ENCODE peak calls at places on chromosomes 7 and 10, in four cellular contexts. One of them, this sample, is unnamed.

GRCh38 chr10:78510566-78511323 is 477.1 kb downstream of the RPS24 start:
- DNase-seq in tibial artery: peak; percentile 59
- DNase-seq in GM12865: no peak
- DNase-seq in neural crest cell: no peak
- DNase-seq in this sample: no peak

GRCh38 chr7:9083837-9084236 is 650.4 kb downstream of the NXPH1 start:
- DNase-seq in neural crest cell: no peak
- DNase-seq in tibial artery: no peak
- DNase-seq in GM12865: peak; percentile 2
- DNase-seq in this sample: no peak

GRCh38 chr7:64744680-64745079 is 49.5 kb upstream of the ZNF138 start:
- DNase-seq in tibial artery: no peak
- DNase-seq in neural crest cell: no peak
- DNase-seq in GM12865: no peak
- DNase-seq in this sample: no peak

GRCh38 chr10:117431160-117431559 is 55.9 kb upstream of the PDZD8 start:
- DNase-seq in GM12865: no peak
- DNase-seq in neural crest cell: no peak
- DNase-seq in tibial artery: no peak
- DNase-seq in this sample: no peak

GRCh38 chr10:43943119-43943824 is 294.6 kb upstream of the ZNF32 start:
- DNase-seq in GM12865: no peak
- DNase-seq in neural crest cell: no peak
- DNase-seq in tibial artery: no peak
- DNase-seq in this sample: no peak

GRCh38 chr10:32692174-32692573 is 246.2 kb downstream of the CCDC7 start:
- DNase-seq in tibial artery: no peak
- DNase-seq in neural crest cell: no peak
- DNase-seq in GM12865: no peak
- DNase-seq in this sample: no peak

GRCh38 chr7:74572301-74573090 is 85.0 kb upstream of the GTF2I start:
- DNase-seq in GM12865: no peak
- DNase-seq in tibial artery: no peak
- DNase-seq in neural crest cell: no peak
- DNase-seq in this sample: no peak

GRCh38 chr10:78134919-78135318 is 101.3 kb downstream of the RPS24 start:
- DNase-seq in GM12865: no peak
- DNase-seq in tibial artery: no peak
- DNase-seq in neural crest cell: no peak
- DNase-seq in this sample: no peak

GRCh38 chr7:26549281-26549943 is 257.8 kb downstream of the SNX10 start:
- DNase-seq in neural crest cell: no peak
- DNase-seq in GM12865: no peak
- DNase-seq in tibial artery: peak; percentile 24
- DNase-seq in this sample: no peak

GRCh38 chr10:116827214-116827671 is 22.1 kb upstream of the ENO4 start:
- DNase-seq in neural crest cell: no peak
- DNase-seq in GM12865: no peak
- DNase-seq in tibial artery: no peak
- DNase-seq in this sample: no peak

GRCh38 chr7:138077809-138078208 is 1.6 kb downstream of the AKR1D1 start:
- DNase-seq in neural crest cell: no peak
- DNase-seq in GM12865: no peak
- DNase-seq in tibial artery: no peak
- DNase-seq in this sample: no peak

GRCh38 chr10:51214207-51214896 is 140.1 kb downstream of the PRKG1 start:
- DNase-seq in GM12865: no peak
- DNase-seq in neural crest cell: no peak
- DNase-seq in tibial artery: no peak
- DNase-seq in this sample: no peak

GRCh38 chr7:4951903-4952636 is 6.9 kb downstream of the MMD2 start:
- DNase-seq in neural crest cell: no peak
- DNase-seq in GM12865: peak; percentile 54
- DNase-seq in tibial artery: no peak
- DNase-seq in this sample: peak; percentile 11

GRCh38 chr7:101848168-101848951 is 30.9 kb downstream of the CUX1 start:
- DNase-seq in GM12865: no peak
- DNase-seq in neural crest cell: no peak
- DNase-seq in tibial artery: no peak
- DNase-seq in this sample: no peak

GRCh38 chr10:3442451-3442990 is 269.9 kb upstream of the PITRM1 start:
- DNase-seq in tibial artery: no peak
- DNase-seq in GM12865: no peak
- DNase-seq in neural crest cell: no peak
- DNase-seq in this sample: no peak

GRCh38 chr10:91034494-91035157 is 113.7 kb upstream of the ANKRD1 start:
- DNase-seq in tibial artery: peak; percentile 79
- DNase-seq in GM12865: no peak
- DNase-seq in neural crest cell: no peak
- DNase-seq in this sample: no peak

DNA sequence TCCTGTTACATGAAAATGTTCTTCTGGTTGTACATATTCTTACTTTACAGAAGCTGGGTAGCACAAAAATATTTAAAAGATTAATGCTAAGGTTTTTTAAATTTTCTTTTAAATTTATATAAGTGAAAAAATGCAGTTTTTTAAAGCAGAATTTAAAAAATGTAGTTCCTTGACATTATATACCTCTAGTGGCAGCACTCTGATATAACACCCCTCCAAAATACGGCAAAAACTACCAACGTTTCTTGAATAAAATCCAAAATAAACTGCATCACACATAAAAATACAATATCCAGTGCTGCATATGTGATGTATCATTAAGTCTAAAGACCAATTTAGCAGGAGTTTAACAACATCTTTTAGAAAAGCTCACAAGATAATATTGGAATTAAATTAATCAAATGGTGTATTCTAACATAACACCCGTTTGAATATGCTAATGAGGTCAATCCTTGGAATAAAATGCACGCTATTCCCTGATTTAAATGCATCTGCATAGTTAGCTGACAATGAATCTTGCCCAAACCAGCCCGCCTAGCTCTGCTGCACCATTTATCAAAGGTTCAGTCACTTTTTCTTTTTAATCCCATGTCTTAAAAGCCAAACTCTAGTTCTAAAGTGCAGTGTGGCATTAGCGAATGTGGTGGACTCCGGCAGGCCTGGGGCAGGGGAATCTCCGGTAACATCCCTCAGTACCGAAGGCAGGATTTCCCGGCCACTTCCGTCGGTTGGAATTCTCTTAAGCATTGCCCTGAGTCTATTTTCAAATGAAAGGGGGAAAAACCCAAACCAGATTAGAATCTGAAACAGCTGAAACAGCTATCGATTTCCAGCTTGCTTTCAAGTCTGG is 1.2 kb downstream of the TCERG1L start:
- DNase-seq in tibial artery: no peak
- DNase-seq in neural crest cell: no peak
- DNase-seq in GM12865: no peak
- DNase-seq in this sample: no peak
- TF ChIP-seq CTCF in tibial artery: no peak
- TF ChIP-seq CTCF in neural crest cell: peak; percentile 69
- TF ChIP-seq CTCF in GM12865: no peak
- TF ChIP-seq CTCF in this sample: peak; percentile 47

DNA sequence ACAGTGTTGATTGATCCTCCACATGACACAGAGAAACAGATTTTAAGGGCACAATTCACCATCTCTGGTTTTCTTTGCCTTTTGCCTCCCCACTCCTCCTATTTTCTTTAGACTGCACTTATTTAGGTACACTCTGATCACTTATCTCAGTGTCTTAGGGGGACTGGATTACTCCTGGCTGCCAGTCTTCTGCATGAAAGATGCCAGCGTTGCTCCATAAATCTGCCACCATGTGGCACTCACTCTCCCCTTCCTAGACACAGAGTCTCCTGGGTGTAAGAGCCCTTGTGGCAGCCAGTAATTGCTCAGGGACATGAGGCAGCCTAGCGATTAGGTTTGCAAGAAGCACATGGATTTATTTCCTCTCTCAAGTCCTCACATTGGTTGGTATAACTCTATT is 34.5 kb upstream of the RBM20 start:
- DNase-seq in GM12865: no peak
- DNase-seq in neural crest cell: no peak
- DNase-seq in tibial artery: no peak
- DNase-seq in this sample: no peak
- TF ChIP-seq CTCF in GM12865: no peak
- TF ChIP-seq CTCF in neural crest cell: no peak
- TF ChIP-seq CTCF in tibial artery: no peak
- TF ChIP-seq CTCF in this sample: no peak

GRCh38 chr7:33806284-33807157 is 98.8 kb upstream of the BMPER start:
- DNase-seq in GM12865: no peak
- DNase-seq in neural crest cell: no peak
- DNase-seq in tibial artery: no peak
- DNase-seq in this sample: no peak

GRCh38 chr7:33809218-33809617 is 96.1 kb upstream of the BMPER start:
- DNase-seq in neural crest cell: no peak
- DNase-seq in GM12865: no peak
- DNase-seq in tibial artery: no peak
- DNase-seq in this sample: no peak

GRCh38 chr7:33807158-33807530 is 98.2 kb upstream of the BMPER start:
- DNase-seq in neural crest cell: no peak
- DNase-seq in tibial artery: no peak
- DNase-seq in GM12865: no peak
- DNase-seq in this sample: no peak

GRCh38 chr7:33805630-33806233 is 99.6 kb upstream of the BMPER start:
- DNase-seq in tibial artery: peak; percentile 37
- DNase-seq in GM12865: no peak
- DNase-seq in neural crest cell: no peak
- DNase-seq in this sample: no peak

DNA sequence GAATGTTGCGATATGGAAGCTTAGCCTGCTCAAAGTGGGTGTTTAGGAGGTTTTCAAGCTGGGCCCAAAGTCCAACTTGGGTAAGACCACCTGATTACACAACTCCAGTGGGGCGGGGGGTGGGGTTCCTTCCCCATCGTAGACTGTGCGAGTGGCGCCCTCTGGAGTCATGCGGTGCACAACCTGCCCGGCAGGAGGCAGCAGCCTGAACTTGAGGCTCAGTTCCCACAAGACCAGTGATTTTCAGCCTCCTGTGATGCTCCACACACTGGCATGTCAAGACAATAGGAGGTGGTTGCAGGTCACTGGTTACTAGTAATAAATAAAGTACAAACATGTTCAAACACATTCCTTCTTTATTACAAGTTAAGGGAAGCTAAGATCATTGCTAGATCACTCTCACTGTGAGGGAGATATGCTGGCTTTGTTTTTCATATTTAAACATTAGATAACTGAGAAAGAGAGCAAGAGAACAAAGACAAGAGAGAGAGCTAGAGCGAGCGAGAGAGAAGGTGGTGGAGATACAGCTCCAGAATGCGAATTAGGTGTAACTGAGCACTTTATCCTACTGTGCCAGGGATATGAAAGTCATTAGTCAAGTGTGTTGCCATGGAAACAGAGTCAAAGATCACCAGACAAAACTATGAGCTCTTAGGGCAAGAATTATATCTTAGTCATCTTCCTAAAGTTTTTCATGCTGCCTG is 97.4 kb upstream of the BMPER start:
- DNase-seq in tibial artery: no peak
- DNase-seq in neural crest cell: no peak
- DNase-seq in GM12865: peak; percentile 29
- DNase-seq in this sample: peak; percentile 20
- TF ChIP-seq CTCF in tibial artery: no peak
- TF ChIP-seq CTCF in neural crest cell: peak; percentile 50
- TF ChIP-seq CTCF in GM12865: peak; percentile 60
- TF ChIP-seq CTCF in this sample: no peak

GRCh38 chr10:13352519-13352918 is 4.4 kb upstream of the SEPHS1 start:
- DNase-seq in neural crest cell: no peak
- DNase-seq in GM12865: peak; percentile 62
- DNase-seq in tibial artery: no peak
- DNase-seq in this sample: peak; percentile 34
- TF ChIP-seq CTCF in neural crest cell: peak; percentile 16
- TF ChIP-seq CTCF in GM12865: peak; percentile 52
- TF ChIP-seq CTCF in tibial artery: no peak
- TF ChIP-seq CTCF in this sample: no peak

GRCh38 chr7:20653636-20654035 is 38.2 kb downstream of the ABCB5 start:
- DNase-seq in neural crest cell: no peak
- DNase-seq in GM12865: no peak
- DNase-seq in tibial artery: no peak
- DNase-seq in this sample: no peak

GRCh38 chr7:20647051-20647450 is 31.6 kb downstream of the ABCB5 start:
- DNase-seq in tibial artery: no peak
- DNase-seq in neural crest cell: no peak
- DNase-seq in GM12865: no peak
- DNase-seq in this sample: no peak

GRCh38 chr7:20650782-20651181 is 35.3 kb downstream of the ABCB5 start:
- DNase-seq in neural crest cell: no peak
- DNase-seq in tibial artery: no peak
- DNase-seq in GM12865: no peak
- DNase-seq in this sample: no peak

GRCh38 chr7:20647908-20648776 is 32.7 kb downstream of the ABCB5 start:
- DNase-seq in neural crest cell: peak; percentile 22
- DNase-seq in GM12865: peak; percentile 49
- DNase-seq in tibial artery: no peak
- DNase-seq in this sample: peak; percentile 16

DNA sequence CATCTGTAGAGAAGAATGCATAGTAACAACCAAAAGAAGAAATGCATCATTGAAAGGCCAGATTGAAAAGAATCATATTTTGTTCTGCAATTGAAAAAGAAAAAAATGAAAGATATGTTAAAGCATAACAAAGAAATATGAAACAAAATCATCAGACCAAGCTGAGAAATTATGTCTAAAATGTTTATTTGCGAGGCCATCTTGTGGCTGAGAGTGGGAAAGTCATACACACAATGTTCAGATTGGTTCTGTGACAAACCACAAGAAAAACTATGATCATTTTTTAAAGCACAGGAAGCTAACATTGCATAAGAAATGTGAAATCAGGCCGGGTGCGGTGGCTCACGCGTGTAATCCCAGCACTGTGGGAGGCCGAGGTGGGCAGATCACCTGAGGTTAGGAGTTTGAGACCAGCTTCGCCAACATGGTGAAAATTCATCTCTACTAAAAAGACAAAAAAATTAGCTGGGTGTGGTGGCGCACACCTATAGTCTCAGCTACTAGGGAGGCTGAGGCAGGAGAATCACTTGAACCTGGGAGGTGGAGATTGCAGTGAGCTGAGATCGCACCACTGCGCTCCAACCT is 36.6 kb downstream of the ABCB5 start:
- DNase-seq in neural crest cell: no peak
- DNase-seq in tibial artery: no peak
- DNase-seq in GM12865: peak; percentile 13
- DNase-seq in this sample: peak; percentile 2
- TF ChIP-seq CTCF in neural crest cell: peak; percentile 72
- TF ChIP-seq CTCF in tibial artery: peak; percentile 10
- TF ChIP-seq CTCF in GM12865: peak; percentile 29
- TF ChIP-seq CTCF in this sample: peak; percentile 21

GRCh38 chr7:51060536-51060935 is 256.1 kb downstream of the COBL start:
- DNase-seq in neural crest cell: no peak
- DNase-seq in GM12865: peak; percentile 15
- DNase-seq in tibial artery: no peak
- DNase-seq in this sample: no peak
- TF ChIP-seq CTCF in neural crest cell: no peak
- TF ChIP-seq CTCF in GM12865: no peak
- TF ChIP-seq CTCF in tibial artery: no peak
- TF ChIP-seq CTCF in this sample: no peak

GRCh38 chr10:97888641-97889262 is 39.1 kb downstream of the GOLGA7B start:
- DNase-seq in tibial artery: no peak
- DNase-seq in neural crest cell: no peak
- DNase-seq in GM12865: no peak
- DNase-seq in this sample: peak; percentile 64
- TF ChIP-seq CTCF in tibial artery: no peak
- TF ChIP-seq CTCF in neural crest cell: no peak
- TF ChIP-seq CTCF in GM12865: no peak
- TF ChIP-seq CTCF in this sample: no peak